ENCODE peak calls at places on chromosomes 2 and 18, in eight cellular contexts. One of them, this sample, is unnamed.
A peak's percentile ranks its signal among the peaks of the same experiment; 100 is the strongest.

GRCh38 chr18:23828426-23828825 is 139.2 kb downstream of the LAMA3 start:
- DNase-seq in testis: no peak
- DNase-seq in body of pancreas: no peak
- DNase-seq in HCT116: peak; percentile 67
- DNase-seq in IMR-90: peak; percentile 68
- DNase-seq in GM12878: no peak
- DNase-seq in transverse colon: no peak
- DNase-seq in GM12891: no peak
- DNase-seq in this sample: no peak

GRCh38 chr18:9944805-9945204 is 31.0 kb downstream of the VAPA start:
- DNase-seq in testis: no peak
- DNase-seq in body of pancreas: no peak
- DNase-seq in HCT116: no peak
- DNase-seq in IMR-90: no peak
- DNase-seq in GM12878: no peak
- DNase-seq in transverse colon: no peak
- DNase-seq in GM12891: no peak
- DNase-seq in this sample: no peak

GRCh38 chr2:156321243-156321904 is 11.1 kb downstream of the NR4A2 start:
- DNase-seq in testis: no peak
- DNase-seq in body of pancreas: no peak
- DNase-seq in HCT116: no peak
- DNase-seq in IMR-90: no peak
- DNase-seq in GM12878: no peak
- DNase-seq in transverse colon: no peak
- DNase-seq in GM12891: no peak
- DNase-seq in this sample: peak; percentile 40

GRCh38 chr18:22933958-22934423 is 863 bp downstream of the RBBP8 start:
- DNase-seq in testis: no peak
- DNase-seq in body of pancreas: no peak
- DNase-seq in HCT116: no peak
- DNase-seq in IMR-90: peak; percentile 6
- DNase-seq in GM12878: peak; percentile 32
- DNase-seq in transverse colon: no peak
- DNase-seq in GM12891: no peak
- DNase-seq in this sample: no peak

GRCh38 chr2:121085801-121086200 is 199.2 kb downstream of the TFCP2L1 start:
- DNase-seq in testis: peak; percentile 42
- DNase-seq in body of pancreas: peak; percentile 46
- DNase-seq in HCT116: no peak
- DNase-seq in IMR-90: no peak
- DNase-seq in GM12878: no peak
- DNase-seq in transverse colon: no peak
- DNase-seq in GM12891: no peak
- DNase-seq in this sample: no peak

GRCh38 chr2:147607379-147607778 is 237.4 kb upstream of the ACVR2A start:
- DNase-seq in testis: no peak
- DNase-seq in body of pancreas: no peak
- DNase-seq in HCT116: no peak
- DNase-seq in IMR-90: no peak
- DNase-seq in GM12878: no peak
- DNase-seq in transverse colon: no peak
- DNase-seq in GM12891: no peak
- DNase-seq in this sample: no peak

GRCh38 chr18:67651438-67651837 is 134.9 kb upstream of the DSEL start:
- DNase-seq in testis: no peak
- DNase-seq in body of pancreas: no peak
- DNase-seq in HCT116: no peak
- DNase-seq in IMR-90: no peak
- DNase-seq in GM12878: no peak
- DNase-seq in transverse colon: no peak
- DNase-seq in GM12891: no peak
- DNase-seq in this sample: no peak

GRCh38 chr2:30257266-30258214 is 26.2 kb downstream of the LBH start:
- DNase-seq in testis: no peak
- DNase-seq in body of pancreas: peak; percentile 29
- DNase-seq in HCT116: no peak
- DNase-seq in IMR-90: no peak
- DNase-seq in GM12878: no peak
- DNase-seq in transverse colon: no peak
- DNase-seq in GM12891: no peak
- DNase-seq in this sample: no peak

GRCh38 chr2:73837847-73838585 is 9.3 kb downstream of the STAMBP start:
- DNase-seq in testis: no peak
- DNase-seq in body of pancreas: no peak
- DNase-seq in HCT116: no peak
- DNase-seq in IMR-90: no peak
- DNase-seq in GM12878: no peak
- DNase-seq in transverse colon: no peak
- DNase-seq in GM12891: no peak
- DNase-seq in this sample: no peak

GRCh38 chr18:33828949-33829348 is 250.9 kb downstream of the ASXL3 start:
- DNase-seq in testis: no peak
- DNase-seq in body of pancreas: no peak
- DNase-seq in HCT116: no peak
- DNase-seq in IMR-90: no peak
- DNase-seq in GM12878: no peak
- DNase-seq in transverse colon: no peak
- DNase-seq in GM12891: no peak
- DNase-seq in this sample: no peak

GRCh38 chr18:33830210-33830609 is 252.2 kb downstream of the ASXL3 start:
- DNase-seq in testis: no peak
- DNase-seq in body of pancreas: no peak
- DNase-seq in HCT116: no peak
- DNase-seq in IMR-90: no peak
- DNase-seq in GM12878: no peak
- DNase-seq in transverse colon: no peak
- DNase-seq in GM12891: no peak
- DNase-seq in this sample: no peak

GRCh38 chr18:33831424-33831823 is 253.4 kb downstream of the ASXL3 start:
- DNase-seq in testis: no peak
- DNase-seq in body of pancreas: no peak
- DNase-seq in HCT116: no peak
- DNase-seq in IMR-90: no peak
- DNase-seq in GM12878: no peak
- DNase-seq in transverse colon: no peak
- DNase-seq in GM12891: no peak
- DNase-seq in this sample: no peak

GRCh38 chr18:33821503-33821902 is 243.5 kb downstream of the ASXL3 start:
- DNase-seq in testis: no peak
- DNase-seq in body of pancreas: no peak
- DNase-seq in HCT116: no peak
- DNase-seq in IMR-90: peak; percentile 66
- DNase-seq in GM12878: no peak
- DNase-seq in transverse colon: no peak
- DNase-seq in GM12891: no peak
- DNase-seq in this sample: no peak

DNA sequence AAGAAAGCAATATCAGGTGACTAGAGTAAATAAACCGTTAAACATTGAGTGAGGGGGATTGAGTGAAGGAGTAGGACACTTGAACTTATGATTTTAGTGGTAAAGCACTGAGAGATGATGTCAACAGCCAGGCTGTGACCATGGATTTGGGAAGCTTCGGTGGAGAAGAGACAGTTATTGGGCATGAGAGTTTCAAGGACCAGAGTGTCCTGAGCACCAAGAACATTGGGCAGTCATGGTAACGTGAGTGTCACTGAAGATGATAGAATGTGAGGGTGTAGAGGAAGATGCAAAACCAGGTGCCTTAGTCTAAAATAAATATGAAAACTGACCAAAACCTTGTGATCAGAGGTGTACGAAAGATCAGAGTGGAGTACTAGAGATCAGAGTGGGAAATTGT is 248.1 kb downstream of the ASXL3 start:
- DNase-seq in testis: no peak
- DNase-seq in body of pancreas: no peak
- DNase-seq in HCT116: no peak
- DNase-seq in IMR-90: no peak
- DNase-seq in GM12878: no peak
- DNase-seq in transverse colon: no peak
- DNase-seq in GM12891: no peak
- DNase-seq in this sample: no peak
- TF ChIP-seq POLR2A in testis: no peak
- TF ChIP-seq POLR2A in body of pancreas: no peak
- TF ChIP-seq POLR2A in HCT116: no peak
- TF ChIP-seq POLR2A in IMR-90: no peak
- TF ChIP-seq POLR2A in GM12878: no peak
- TF ChIP-seq POLR2A in transverse colon: no peak
- TF ChIP-seq POLR2A in GM12891: no peak
- TF ChIP-seq POLR2A in this sample: no peak

GRCh38 chr2:127647242-127648190 is 1.6 kb downstream of the GPR17 start:
- DNase-seq in testis: no peak
- DNase-seq in body of pancreas: no peak
- DNase-seq in HCT116: no peak
- DNase-seq in IMR-90: peak; percentile 25
- DNase-seq in GM12878: no peak
- DNase-seq in transverse colon: no peak
- DNase-seq in GM12891: no peak
- DNase-seq in this sample: no peak
- TF ChIP-seq POLR2A in testis: no peak
- TF ChIP-seq POLR2A in body of pancreas: no peak
- TF ChIP-seq POLR2A in HCT116: no peak
- TF ChIP-seq POLR2A in IMR-90: no peak
- TF ChIP-seq POLR2A in GM12878: no peak
- TF ChIP-seq POLR2A in transverse colon: no peak
- TF ChIP-seq POLR2A in GM12891: no peak
- TF ChIP-seq POLR2A in this sample: no peak

DNA sequence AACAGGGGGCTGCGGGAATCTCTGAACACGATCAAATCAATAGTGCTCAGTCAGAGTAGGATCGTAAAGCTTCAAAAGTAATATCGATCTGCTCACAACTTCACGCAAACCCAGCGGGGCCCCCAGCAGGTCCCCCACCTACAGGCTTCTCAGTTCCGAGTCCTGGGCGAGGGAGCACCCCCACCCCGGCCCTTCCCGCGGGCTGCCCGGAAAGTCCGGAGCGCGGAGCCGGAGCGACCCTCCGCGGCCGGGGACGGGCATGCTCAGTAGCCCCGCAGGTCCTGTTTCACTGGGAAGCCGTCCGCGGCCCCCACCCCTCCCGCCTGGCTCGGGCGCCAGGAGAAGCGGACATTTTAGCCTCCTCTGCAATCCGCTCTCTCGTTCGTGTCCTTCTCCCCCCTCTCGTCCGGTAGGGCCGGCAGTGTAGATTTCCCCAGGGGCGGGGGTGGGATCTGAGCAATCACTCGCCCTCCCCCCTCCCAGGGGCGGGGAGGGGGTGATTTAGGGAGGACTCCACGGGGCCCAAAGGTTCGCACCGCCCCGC is 3.3 kb upstream of the SPRED2 start:
- DNase-seq in testis: peak; percentile 89
- DNase-seq in body of pancreas: peak; percentile 91
- DNase-seq in HCT116: peak; percentile 66
- DNase-seq in IMR-90: peak; percentile 85
- DNase-seq in GM12878: no peak
- DNase-seq in transverse colon: peak; percentile 85
- DNase-seq in GM12891: peak; percentile 71
- DNase-seq in this sample: peak; percentile 82
- TF ChIP-seq POLR2A in testis: no peak
- TF ChIP-seq POLR2A in body of pancreas: no peak
- TF ChIP-seq POLR2A in HCT116: no peak
- TF ChIP-seq POLR2A in IMR-90: peak; percentile 72
- TF ChIP-seq POLR2A in GM12878: peak; percentile 4
- TF ChIP-seq POLR2A in transverse colon: no peak
- TF ChIP-seq POLR2A in GM12891: no peak
- TF ChIP-seq POLR2A in this sample: peak; percentile 16

GRCh38 chr2:180698668-180699067 is 281.7 kb upstream of the UBE2E3 start:
- DNase-seq in testis: no peak
- DNase-seq in body of pancreas: no peak
- DNase-seq in HCT116: no peak
- DNase-seq in IMR-90: no peak
- DNase-seq in GM12878: no peak
- DNase-seq in transverse colon: no peak
- DNase-seq in GM12891: no peak
- DNase-seq in this sample: no peak

GRCh38 chr2:180692322-180692721 is 288.1 kb upstream of the UBE2E3 start:
- DNase-seq in testis: no peak
- DNase-seq in body of pancreas: no peak
- DNase-seq in HCT116: no peak
- DNase-seq in IMR-90: no peak
- DNase-seq in GM12878: no peak
- DNase-seq in transverse colon: no peak
- DNase-seq in GM12891: no peak
- DNase-seq in this sample: no peak

GRCh38 chr2:180696005-180696404 is 284.4 kb upstream of the UBE2E3 start:
- DNase-seq in testis: no peak
- DNase-seq in body of pancreas: no peak
- DNase-seq in HCT116: no peak
- DNase-seq in IMR-90: no peak
- DNase-seq in GM12878: no peak
- DNase-seq in transverse colon: no peak
- DNase-seq in GM12891: no peak
- DNase-seq in this sample: no peak

GRCh38 chr2:180694445-180695421 is 285.7 kb upstream of the UBE2E3 start:
- DNase-seq in testis: no peak
- DNase-seq in body of pancreas: no peak
- DNase-seq in HCT116: no peak
- DNase-seq in IMR-90: peak; percentile 28
- DNase-seq in GM12878: no peak
- DNase-seq in transverse colon: no peak
- DNase-seq in GM12891: no peak
- DNase-seq in this sample: no peak

GRCh38 chr2:180695570-180695969 is 284.8 kb upstream of the UBE2E3 start:
- DNase-seq in testis: no peak
- DNase-seq in body of pancreas: no peak
- DNase-seq in HCT116: no peak
- DNase-seq in IMR-90: no peak
- DNase-seq in GM12878: no peak
- DNase-seq in transverse colon: no peak
- DNase-seq in GM12891: no peak
- DNase-seq in this sample: no peak
- TF ChIP-seq POLR2A in testis: no peak
- TF ChIP-seq POLR2A in body of pancreas: no peak
- TF ChIP-seq POLR2A in HCT116: no peak
- TF ChIP-seq POLR2A in IMR-90: no peak
- TF ChIP-seq POLR2A in GM12878: no peak
- TF ChIP-seq POLR2A in transverse colon: no peak
- TF ChIP-seq POLR2A in GM12891: no peak
- TF ChIP-seq POLR2A in this sample: no peak